ENCODE peak calls at places on chromosomes 5 and 9, in four cellular contexts. One of them, this sample, is unnamed. For H3K36me3, the result is how much of the 10 kb centered on the place peaks cover.

GRCh38 chr5:66742083-66742895 is 146.1 kb downstream of the MAST4 start:
- DNase-seq in HCT116: peak
- DNase-seq in Peyer's patch: no peak
- DNase-seq in heart left ventricle: peak
- DNase-seq in this sample: peak

GRCh38 chr5:114325552-114325951 is 36.3 kb upstream of the KCNN2 start:
- DNase-seq in Peyer's patch: no peak
- DNase-seq in HCT116: no peak
- DNase-seq in heart left ventricle: no peak
- DNase-seq in this sample: no peak

GRCh38 chr5:162474239-162474638 is 406.7 kb downstream of the GABRG2 start:
- DNase-seq in HCT116: no peak
- DNase-seq in heart left ventricle: no peak
- DNase-seq in Peyer's patch: no peak
- DNase-seq in this sample: no peak

GRCh38 chr9:70952131-70952727 is 169.2 kb downstream of the TRPM3 start:
- DNase-seq in Peyer's patch: no peak
- DNase-seq in HCT116: no peak
- DNase-seq in heart left ventricle: no peak
- DNase-seq in this sample: no peak

GRCh38 chr9:6367128-6367741 is 39.1 kb downstream of the TPD52L3 start:
- DNase-seq in Peyer's patch: no peak
- DNase-seq in HCT116: no peak
- DNase-seq in heart left ventricle: no peak
- DNase-seq in this sample: no peak

GRCh38 chr5:147240266-147240985 is 5.6 kb downstream of the STK32A start:
- DNase-seq in heart left ventricle: no peak
- DNase-seq in Peyer's patch: no peak
- DNase-seq in HCT116: no peak
- DNase-seq in this sample: no peak

GRCh38 chr5:160747559-160747958 is 104.5 kb downstream of the ATP10B start:
- DNase-seq in HCT116: no peak
- DNase-seq in Peyer's patch: no peak
- DNase-seq in heart left ventricle: no peak
- DNase-seq in this sample: no peak

GRCh38 chr5:170576602-170577584 is 73.1 kb downstream of the KCNIP1 start:
- DNase-seq in Peyer's patch: no peak
- DNase-seq in HCT116: no peak
- DNase-seq in heart left ventricle: no peak
- DNase-seq in this sample: no peak

GRCh38 chr5:158039911-158040347 is 181.0 kb upstream of the CLINT1 start:
- DNase-seq in HCT116: no peak
- DNase-seq in heart left ventricle: no peak
- DNase-seq in Peyer's patch: no peak
- DNase-seq in this sample: no peak

GRCh38 chr9:78430387-78430786 is 133.5 kb downstream of the PSAT1 start:
- DNase-seq in Peyer's patch: no peak
- DNase-seq in heart left ventricle: no peak
- DNase-seq in HCT116: no peak
- DNase-seq in this sample: no peak

GRCh38 chr5:56269216-56269927 is 36.2 kb upstream of the ANKRD55 start:
- DNase-seq in heart left ventricle: no peak
- DNase-seq in Peyer's patch: no peak
- DNase-seq in HCT116: peak
- DNase-seq in this sample: no peak

GRCh38 chr5:14627270-14627669 is 37.2 kb upstream of the OTULIN start:
- DNase-seq in heart left ventricle: no peak
- DNase-seq in HCT116: no peak
- DNase-seq in Peyer's patch: no peak
- DNase-seq in this sample: no peak

GRCh38 chr9:117682955-117683710 is 21.1 kb upstream of the TLR4 start:
- DNase-seq in HCT116: no peak
- DNase-seq in Peyer's patch: no peak
- DNase-seq in heart left ventricle: no peak
- DNase-seq in this sample: no peak

GRCh38 chr5:71891856-71892255 is 172.8 kb downstream of the CARTPT start:
- DNase-seq in heart left ventricle: no peak
- DNase-seq in HCT116: no peak
- DNase-seq in Peyer's patch: no peak
- DNase-seq in this sample: no peak

GRCh38 chr9:14156046-14156445 is 157.9 kb downstream of the NFIB start:
- DNase-seq in Peyer's patch: no peak
- DNase-seq in heart left ventricle: no peak
- DNase-seq in HCT116: no peak
- DNase-seq in this sample: no peak

GRCh38 chr5:94983861-94984535 is 300.9 kb downstream of the MCTP1 start:
- DNase-seq in heart left ventricle: no peak
- DNase-seq in Peyer's patch: no peak
- DNase-seq in HCT116: no peak
- DNase-seq in this sample: no peak

GRCh38 chr9:69931340-69931739 is 110.7 kb downstream of the CFAP95 start:
- DNase-seq in HCT116: no peak
- DNase-seq in Peyer's patch: no peak
- DNase-seq in heart left ventricle: no peak
- DNase-seq in this sample: no peak

GRCh38 chr5:159990506-159990905 is 18.4 kb upstream of the TTC1 start:
- DNase-seq in HCT116: no peak
- DNase-seq in Peyer's patch: no peak
- DNase-seq in heart left ventricle: no peak
- DNase-seq in this sample: no peak

GRCh38 chr9:20209421-20210340 is 412.6 kb downstream of the MLLT3 start:
- DNase-seq in Peyer's patch: no peak
- DNase-seq in HCT116: no peak
- DNase-seq in heart left ventricle: no peak
- DNase-seq in this sample: no peak

GRCh38 chr9:124259273-124260078 is 1.7 kb downstream of the NEK6 start:
- DNase-seq in heart left ventricle: peak
- DNase-seq in Peyer's patch: peak
- DNase-seq in HCT116: peak
- DNase-seq in this sample: peak

GRCh38 chr9:90499741-90500140 is 142.9 kb downstream of the DIRAS2 start:
- DNase-seq in Peyer's patch: no peak
- DNase-seq in heart left ventricle: no peak
- DNase-seq in HCT116: no peak
- DNase-seq in this sample: no peak

GRCh38 chr5:32828492-32828891 is 117.4 kb downstream of the NPR3 start:
- DNase-seq in heart left ventricle: no peak
- DNase-seq in Peyer's patch: no peak
- DNase-seq in HCT116: no peak
- DNase-seq in this sample: no peak

GRCh38 chr5:22779499-22779898 is 73.6 kb downstream of the CDH12 start:
- DNase-seq in Peyer's patch: no peak
- DNase-seq in HCT116: no peak
- DNase-seq in heart left ventricle: no peak
- DNase-seq in this sample: no peak

GRCh38 chr5:89435347-89435746 is 552.4 kb upstream of the MEF2C start:
- DNase-seq in HCT116: no peak
- DNase-seq in heart left ventricle: no peak
- DNase-seq in Peyer's patch: no peak
- DNase-seq in this sample: no peak

GRCh38 chr9:97468658-97469448 is 32.6 kb upstream of the TMOD1 start:
- DNase-seq in Peyer's patch: peak
- DNase-seq in HCT116: peak
- DNase-seq in heart left ventricle: peak
- DNase-seq in this sample: peak

GRCh38 chr5:151949909-151950308 is 25.3 kb upstream of the GLRA1 start:
- DNase-seq in Peyer's patch: no peak
- DNase-seq in HCT116: no peak
- DNase-seq in heart left ventricle: no peak
- DNase-seq in this sample: no peak

GRCh38 chr5:168818586-168818985 is 239.4 kb upstream of the PANK3 start:
- DNase-seq in heart left ventricle: no peak
- DNase-seq in HCT116: no peak
- DNase-seq in Peyer's patch: no peak
- DNase-seq in this sample: peak

GRCh38 chr5:124592891-124593290 is 153.5 kb downstream of the ZNF608 start:
- DNase-seq in HCT116: no peak
- DNase-seq in heart left ventricle: no peak
- DNase-seq in Peyer's patch: no peak
- DNase-seq in this sample: no peak

GRCh38 chr9:16619897-16620296 is 250.6 kb downstream of the BNC2 start:
- DNase-seq in HCT116: no peak
- DNase-seq in heart left ventricle: no peak
- DNase-seq in Peyer's patch: no peak
- DNase-seq in this sample: no peak

DNA sequence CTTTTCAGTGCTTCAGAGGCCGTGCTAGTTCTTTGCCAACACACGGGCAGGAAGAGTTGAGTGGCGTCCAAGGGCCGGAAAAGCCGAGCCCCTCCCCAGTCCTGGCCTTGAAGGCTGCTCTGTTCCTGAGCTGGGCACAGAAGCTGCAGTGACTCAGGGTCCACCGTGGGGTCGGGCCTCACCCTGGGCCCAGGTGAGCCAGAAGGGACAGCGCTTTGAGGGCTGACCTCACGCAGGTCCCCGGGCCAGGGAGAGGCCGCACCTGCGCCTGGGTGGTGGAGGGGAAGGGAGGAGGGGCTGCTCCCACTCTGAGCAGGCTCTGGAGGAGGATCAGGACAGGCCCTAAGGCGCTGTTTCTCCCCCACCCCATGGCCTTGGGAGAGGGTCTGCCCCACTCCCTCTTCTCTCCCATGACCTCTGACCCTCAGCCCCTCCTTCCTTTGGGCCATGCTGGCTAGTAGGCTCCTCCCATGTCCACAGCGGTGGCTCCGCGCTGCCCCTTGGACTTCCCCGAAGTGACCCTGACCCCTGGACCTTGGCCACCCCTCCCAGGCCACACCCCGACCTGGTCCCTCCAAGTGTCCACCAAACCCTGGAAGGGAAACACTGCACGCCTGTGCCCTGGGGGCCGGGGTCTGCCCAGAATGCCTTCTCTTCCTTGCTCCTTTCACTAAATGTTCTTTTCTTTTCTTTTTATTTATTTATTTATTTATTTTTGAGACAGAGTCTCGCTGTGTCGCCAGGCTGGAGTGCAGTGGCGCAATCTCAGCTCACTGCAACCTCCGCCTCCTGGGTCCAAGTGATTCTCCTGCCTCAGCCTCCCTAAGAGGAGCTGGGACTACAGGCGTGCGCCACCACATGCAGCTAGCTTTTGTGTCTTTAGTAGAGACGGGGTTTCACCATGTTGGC is 19.7 kb upstream of the SLC6A19 start:
- DNase-seq in heart left ventricle: peak
- DNase-seq in Peyer's patch: peak
- DNase-seq in HCT116: no peak
- DNase-seq in this sample: peak
- H3K4me3 ChIP-seq in heart left ventricle: no peak
- H3K4me3 ChIP-seq in Peyer's patch: no peak
- H3K4me3 ChIP-seq in HCT116: no peak
- H3K4me3 ChIP-seq in this sample: no peak

GRCh38 chr5:78632467-78632866 is 16.1 kb downstream of the LHFPL2 start:
- DNase-seq in Peyer's patch: no peak
- DNase-seq in HCT116: no peak
- DNase-seq in heart left ventricle: no peak
- DNase-seq in this sample: no peak
- H3K36me3 ChIP-seq in Peyer's patch: under half
- H3K36me3 ChIP-seq in HCT116: under half
- H3K36me3 ChIP-seq in heart left ventricle: under half
- H3K36me3 ChIP-seq in this sample: under half

GRCh38 chr9:103169798-103170197 is 174.7 kb downstream of the CYLC2 start:
- DNase-seq in Peyer's patch: no peak
- DNase-seq in heart left ventricle: no peak
- DNase-seq in HCT116: no peak
- DNase-seq in this sample: no peak
- TF ChIP-seq CTCF in Peyer's patch: no peak
- TF ChIP-seq CTCF in heart left ventricle: no peak
- TF ChIP-seq CTCF in HCT116: no peak
- TF ChIP-seq CTCF in this sample: no peak

GRCh38 chr9:116520218-116520617 is 166.9 kb upstream of the TRIM32 start:
- DNase-seq in HCT116: no peak
- DNase-seq in heart left ventricle: no peak
- DNase-seq in Peyer's patch: no peak
- DNase-seq in this sample: no peak

GRCh38 chr9:116516456-116516855 is 170.6 kb upstream of the TRIM32 start:
- DNase-seq in Peyer's patch: no peak
- DNase-seq in heart left ventricle: no peak
- DNase-seq in HCT116: no peak
- DNase-seq in this sample: no peak

DNA sequence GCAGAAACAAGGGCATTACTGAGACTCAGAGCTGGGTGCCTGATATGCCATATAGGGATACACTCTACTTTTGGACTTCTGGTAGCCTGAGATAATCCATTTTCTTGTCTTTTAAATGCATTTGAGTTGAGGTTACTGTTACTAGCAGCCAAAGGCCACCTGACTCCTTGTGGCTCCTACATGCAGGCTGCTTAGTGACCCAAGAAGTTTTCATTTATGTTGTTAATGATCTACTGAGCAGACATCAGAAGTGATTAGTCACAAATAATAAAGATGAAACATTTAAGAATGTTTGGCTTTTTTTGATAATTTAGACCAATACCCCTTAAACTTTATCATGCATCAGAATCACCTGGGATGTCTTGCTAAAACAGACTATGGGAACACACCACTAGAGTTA is 171.6 kb upstream of the TRIM32 start:
- DNase-seq in Peyer's patch: no peak
- DNase-seq in heart left ventricle: no peak
- DNase-seq in HCT116: no peak
- DNase-seq in this sample: no peak
- H3K4me3 ChIP-seq in Peyer's patch: no peak
- H3K4me3 ChIP-seq in heart left ventricle: no peak
- H3K4me3 ChIP-seq in HCT116: no peak
- H3K4me3 ChIP-seq in this sample: no peak

GRCh38 chr5:96993760-96994159 is 57.9 kb downstream of the LNPEP start:
- DNase-seq in Peyer's patch: no peak
- DNase-seq in HCT116: no peak
- DNase-seq in heart left ventricle: no peak
- DNase-seq in this sample: no peak

GRCh38 chr5:96997265-96997859 is 61.5 kb downstream of the LNPEP start:
- DNase-seq in HCT116: peak
- DNase-seq in Peyer's patch: no peak
- DNase-seq in heart left ventricle: no peak
- DNase-seq in this sample: no peak

GRCh38 chr5:96991708-96992107 is 55.8 kb downstream of the LNPEP start:
- DNase-seq in heart left ventricle: no peak
- DNase-seq in HCT116: no peak
- DNase-seq in Peyer's patch: no peak
- DNase-seq in this sample: no peak

GRCh38 chr5:96994493-96994892 is 58.6 kb downstream of the LNPEP start:
- DNase-seq in heart left ventricle: no peak
- DNase-seq in Peyer's patch: no peak
- DNase-seq in HCT116: no peak
- DNase-seq in this sample: no peak

DNA sequence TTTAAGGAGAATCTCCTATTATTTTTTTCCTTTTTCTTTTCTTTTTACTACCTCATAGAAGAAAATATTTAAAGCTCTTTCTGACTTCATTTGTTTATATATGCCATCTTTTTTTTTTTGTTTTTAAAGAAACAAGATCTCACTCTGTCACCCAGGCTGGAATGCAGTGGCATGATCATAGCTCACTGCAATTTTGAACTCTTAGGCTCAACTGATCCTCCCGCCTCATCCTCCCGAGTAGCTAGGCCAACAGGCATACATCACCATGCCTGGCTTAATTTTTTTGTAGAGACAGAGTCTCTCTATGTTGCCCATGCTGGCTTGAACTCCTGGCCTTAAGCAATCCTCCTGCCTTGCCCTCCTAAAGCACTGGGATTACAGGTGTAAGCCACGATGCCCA is 59.5 kb downstream of the LNPEP start:
- DNase-seq in heart left ventricle: no peak
- DNase-seq in HCT116: no peak
- DNase-seq in Peyer's patch: no peak
- DNase-seq in this sample: no peak
- H3K36me3 ChIP-seq in heart left ventricle: under half
- H3K36me3 ChIP-seq in HCT116: under half
- H3K36me3 ChIP-seq in Peyer's patch: under half
- H3K36me3 ChIP-seq in this sample: half or more

GRCh38 chr5:101942321-101942882 is 353.7 kb downstream of the SLCO4C1 start:
- DNase-seq in heart left ventricle: no peak
- DNase-seq in Peyer's patch: peak
- DNase-seq in HCT116: peak
- DNase-seq in this sample: no peak
- TF ChIP-seq CTCF in heart left ventricle: peak
- TF ChIP-seq CTCF in Peyer's patch: no peak
- TF ChIP-seq CTCF in HCT116: peak
- TF ChIP-seq CTCF in this sample: peak

This sample was measured in lower lobe of right lung.